ENCODE peak calls at places on chromosomes 3 and 15, in ten cellular contexts. A, Y, E, X, S, H, B, J, P and U are unnamed samples.

GRCh38 chr15:51706931-51707608 is 25.8 kb downstream of the SCG3 start:
- DNase-seq in A (no peak), Y (no peak), X (no peak), E (no peak), P (no peak), B (no peak), J (no peak), H (no peak), S (no peak), U (no peak)

GRCh38 chr15:50141856-50142255 is 22.8 kb upstream of the ATP8B4 start:
- DNase-seq in S (no peak), H (no peak), X (no peak), Y (no peak), J (no peak), B (no peak), E (no peak), P (no peak), A (no peak), U (no peak)

GRCh38 chr15:92886229-92886628 is 13.9 kb upstream of the CHD2 start:
- DNase-seq in Y (no peak), H (no peak), A (peak), P (no peak), X (no peak), B (no peak), S (no peak), E (no peak), J (no peak), U (no peak)

GRCh38 chr3:141366285-141367037 is 1.8 kb upstream of the ZBTB38 start:
- DNase-seq in P (peak), A (peak), X (no peak), E (no peak), S (no peak), J (no peak), H (no peak), Y (no peak), B (no peak), U (no peak)

GRCh38 chr3:123961508-123961856 is 453 bp upstream of the CCDC14 start:
- DNase-seq in B (no peak), P (no peak), J (no peak), X (no peak), S (no peak), H (no peak), Y (no peak), A (no peak), E (no peak), U (no peak)

GRCh38 chr3:155385896-155386295 is 92.4 kb upstream of the STRIT1 start:
- DNase-seq in Y (no peak), B (no peak), J (no peak), H (no peak), A (no peak), X (no peak), S (no peak), P (peak), E (no peak), U (no peak)

GRCh38 chr3:129195731-129196256 is 12.1 kb upstream of the CNBP start:
- DNase-seq in J (no peak), E (no peak), S (no peak), B (peak), A (peak), X (peak), H (no peak), Y (no peak), P (peak), U (peak)

GRCh38 chr15:34370129-34370528 is 3.1 kb upstream of the LPCAT4 start:
- DNase-seq in A (no peak), S (no peak), X (no peak), E (no peak), B (no peak), P (no peak), H (no peak), Y (no peak), J (no peak), U (no peak)

GRCh38 chr3:105785790-105786189 is 83.0 kb downstream of the CBLB start:
- DNase-seq in Y (no peak), P (no peak), E (no peak), X (no peak), S (no peak), B (no peak), H (no peak), A (no peak), J (no peak), U (no peak)

GRCh38 chr3:4849739-4850138 is 129.5 kb upstream of the BHLHE40 start:
- DNase-seq in A (no peak), S (no peak), J (no peak), H (no peak), Y (no peak), E (no peak), P (no peak), X (no peak), B (no peak), U (no peak)

GRCh38 chr3:126021702-126022101 is 52.7 kb downstream of the ROPN1B start:
- DNase-seq in X (no peak), H (no peak), B (no peak), J (no peak), S (no peak), A (no peak), P (no peak), E (no peak), Y (no peak), U (no peak)

GRCh38 chr3:133393204-133393603 is 6.7 kb upstream of the BFSP2 start:
- DNase-seq in H (no peak), Y (no peak), E (no peak), A (no peak), B (no peak), P (no peak), J (no peak), X (no peak), S (no peak), U (no peak)

GRCh38 chr3:184291044-184291737 is 7.8 kb upstream of the PSMD2 start:
- DNase-seq in Y (no peak), B (no peak), X (no peak), P (no peak), H (no peak), S (no peak), J (no peak), A (no peak), E (no peak), U (no peak)